ENCODE peak calls at places on chromosomes 1 and 21, in nine cellular contexts. A is CD8-positive, alpha-beta T cell; S is substantia nigra; D is psoas muscle; Y is RWPE1; C is stimulated activated CD8-positive, alpha-beta memory T cell treated with anti-CD3 and anti-CD28 coated beads, Interleukin-4, amount 100 ng/mL, for 24 hours; H is body of pancreas; N is neural progenitor cell; E is sciatic nerve. Q is an unnamed sample.

GRCh38 chr1:165476776-165477175 is 31.9 kb upstream of the RXRG start:
- DNase-seq in A (no peak), S (no peak), D (no peak), Y (no peak), C (no peak), H (no peak), N (no peak), E (no peak), Q (no peak)

GRCh38 chr1:52659356-52659755 is 26.4 kb downstream of the SHISAL2A start:
- DNase-seq in A (no peak), S (no peak), D (no peak), Y (peak; percentile 60), C (no peak), H (no peak), N (no peak), E (no peak), Q (peak; percentile 69)

GRCh38 chr1:29465755-29466154 is 229.4 kb downstream of the PTPRU start:
- DNase-seq in A (no peak), S (no peak), D (no peak), Y (peak; percentile 42), C (no peak), H (no peak), N (peak; percentile 65), E (no peak), Q (no peak)

GRCh38 chr1:40708750-40709099 is 17.2 kb downstream of the NFYC start:
- DNase-seq in A (no peak), S (no peak), D (no peak), Y (peak; percentile 96), C (no peak), H (no peak), N (peak; percentile 89), E (no peak), Q (peak; percentile 72)

GRCh38 chr1:36920371-36920770 is 113.9 kb downstream of the GRIK3 start:
- DNase-seq in A (no peak), S (no peak), D (no peak), Y (no peak), C (no peak), H (no peak), N (no peak), E (no peak), Q (no peak)

GRCh38 chr1:168082008-168082876 is 54.5 kb downstream of the GPR161 start:
- DNase-seq in A (peak; percentile 48), S (no peak), D (peak; percentile 59), Y (peak; percentile 72), C (peak; percentile 60), H (peak; percentile 78), N (peak; percentile 82), E (peak; percentile 82), Q (peak; percentile 68)

GRCh38 chr1:951364-951763 is 7.7 kb downstream of the NOC2L start:
- DNase-seq in A (no peak), S (no peak), D (no peak), Y (no peak), C (no peak), H (no peak), N (peak; percentile 58), E (no peak), Q (no peak)

GRCh38 chr1:155174334-155175280 is 958 bp downstream of the TRIM46 start:
- DNase-seq in A (peak; percentile 33), S (peak; percentile 30), D (no peak), Y (no peak), C (no peak), H (peak; percentile 18), N (peak; percentile 81), E (peak; percentile 74), Q (no peak)

GRCh38 chr1:31753623-31754349 is 10.4 kb downstream of the ADGRB2 start:
- DNase-seq in A (no peak), S (peak; percentile 60), D (peak; percentile 52), Y (peak; percentile 71), C (no peak), H (peak; percentile 58), N (no peak), E (peak; percentile 74), Q (no peak)

GRCh38 chr1:201486158-201486557 is 17.2 kb upstream of the PHLDA3 start:
- DNase-seq in A (no peak), S (no peak), D (no peak), Y (no peak), C (no peak), H (no peak), N (no peak), E (no peak), Q (no peak)

GRCh38 chr1:24558902-24559791 is 3.3 kb downstream of the NCMAP start:
- DNase-seq in A (no peak), S (no peak), D (peak; percentile 46), Y (no peak), C (no peak), H (peak; percentile 78), N (peak; percentile 47), E (peak; percentile 75), Q (peak; percentile 87)

GRCh38 chr1:98203461-98203860 is 282.6 kb upstream of the DPYD start:
- DNase-seq in A (no peak), S (no peak), D (no peak), Y (no peak), C (no peak), H (no peak), N (no peak), E (no peak), Q (no peak)

GRCh38 chr21:46118871-46119564 is 21.1 kb downstream of the COL6A2 start:
- DNase-seq in A (no peak), S (no peak), D (peak; percentile 12), Y (no peak), C (no peak), H (no peak), N (no peak), E (no peak), Q (no peak)

GRCh38 chr1:221655766-221656305 is 86.1 kb downstream of the DUSP10 start:
- DNase-seq in A (no peak), S (no peak), D (no peak), Y (no peak), C (no peak), H (no peak), N (no peak), E (no peak), Q (no peak)

Q was measured in PC-9.